ENCODE peak calls at places on chromosomes 4 and X, in six cellular contexts. E, P, B, M, I and C are unnamed samples.

GRCh38 chrX:153455571-153455970 is 9.7 kb upstream of the TREX2 start:
- DNase-seq in E (no peak), P (no peak), B (no peak), M (no peak), I (no peak), C (no peak)

GRCh38 chr4:41204400-41204978 is 9.9 kb downstream of the APBB2 start:
- DNase-seq in E (peak), P (no peak), B (no peak), M (no peak), I (no peak), C (no peak)

GRCh38 chrX:151919610-151920009 is 6.9 kb downstream of the MAGEA4 start:
- DNase-seq in E (no peak), P (no peak), B (no peak), M (no peak), I (no peak), C (no peak)

GRCh38 chr4:94446386-94446785 is 5.4 kb upstream of the PDLIM5 start:
- DNase-seq in E (peak), P (no peak), B (no peak), M (no peak), I (no peak), C (no peak)

GRCh38 chr4:180058731-180059215 is 2184.4 kb upstream of the TENM3 start:
- DNase-seq in E (no peak), P (peak), B (no peak), M (no peak), I (no peak), C (peak)

GRCh38 chr4:4249876-4250275 is 1.9 kb upstream of the TMEM128 start:
- DNase-seq in E (no peak), P (no peak), B (no peak), M (no peak), I (no peak), C (no peak)

GRCh38 chr4:101230806-101231426 is 116.4 kb downstream of the PPP3CA start:
- DNase-seq in E (no peak), P (no peak), B (no peak), M (no peak), I (no peak), C (no peak)

GRCh38 chr4:155190099-155190498 is 18.3 kb upstream of the NPY2R start:
- DNase-seq in E (no peak), P (no peak), B (no peak), M (no peak), I (no peak), C (no peak)

GRCh38 chr4:147984065-147984777 is 252.3 kb downstream of the ARHGAP10 start:
- DNase-seq in E (no peak), P (peak), B (no peak), M (no peak), I (no peak), C (no peak)

GRCh38 chr4:134780244-134780643 is 578.7 kb upstream of the PABPC4L start:
- DNase-seq in E (no peak), P (no peak), B (no peak), M (no peak), I (no peak), C (no peak)

GRCh38 chrX:96693407-96693806 is 8.8 kb downstream of the DIAPH2 start:
- DNase-seq in E (no peak), P (no peak), B (no peak), M (no peak), I (no peak), C (no peak)

GRCh38 chrX:16785247-16786138 is 773 bp upstream of the TXLNG start:
- DNase-seq in E (no peak), P (no peak), B (no peak), M (no peak), I (no peak), C (no peak)

GRCh38 chr4:127188847-127189246 is 443.9 kb upstream of the INTU start:
- DNase-seq in E (no peak), P (no peak), B (no peak), M (no peak), I (no peak), C (no peak)

GRCh38 chr4:22339491-22339890 is 176.4 kb downstream of the ADGRA3 start:
- DNase-seq in E (no peak), P (no peak), B (no peak), M (no peak), I (no peak), C (no peak)

GRCh38 chr4:1862055-1862911 is 6.3 kb upstream of the LETM1 start:
- DNase-seq in E (no peak), P (no peak), B (no peak), M (no peak), I (no peak), C (no peak)

GRCh38 chrX:68934421-68934820 is 105.6 kb downstream of the EFNB1 start:
- DNase-seq in E (no peak), P (no peak), B (no peak), M (no peak), I (no peak), C (no peak)

GRCh38 chr4:15837591-15837990 is 59.5 kb downstream of the CD38 start:
- DNase-seq in E (no peak), P (no peak), B (no peak), M (no peak), I (no peak), C (no peak)

GRCh38 chr4:143375326-143376073 is 38.8 kb downstream of the GAB1 start:
- DNase-seq in E (no peak), P (no peak), B (no peak), M (no peak), I (no peak), C (peak)

GRCh38 chrX:74232859-74233258 is 71.1 kb upstream of the ZCCHC13 start:
- DNase-seq in E (no peak), P (no peak), B (no peak), M (no peak), I (no peak), C (no peak)

GRCh38 chr4:68145261-68145660 is 15.6 kb upstream of the TMPRSS11F start:
- DNase-seq in E (no peak), P (no peak), B (no peak), M (no peak), I (no peak), C (no peak)

GRCh38 chr4:22237155-22237751 is 278.6 kb downstream of the ADGRA3 start:
- DNase-seq in E (no peak), P (no peak), B (no peak), M (peak), I (no peak), C (no peak)

GRCh38 chrX:46543441-46543840 is 1.8 kb downstream of the ZNF674 start:
- DNase-seq in E (no peak), P (no peak), B (no peak), M (no peak), I (no peak), C (no peak)

GRCh38 chr4:8393593-8394038 is 46.9 kb downstream of the ACOX3 start:
- DNase-seq in E (peak), P (peak), B (peak), M (no peak), I (peak), C (peak)

GRCh38 chr4:38728651-38729141 is 54.1 kb downstream of the TLR10 start:
- DNase-seq in E (no peak), P (no peak), B (no peak), M (no peak), I (no peak), C (no peak)

GRCh38 chrX:20001615-20002014 is 10.8 kb upstream of the BCLAF3 start:
- DNase-seq in E (no peak), P (no peak), B (no peak), M (no peak), I (no peak), C (no peak)

DNA sequence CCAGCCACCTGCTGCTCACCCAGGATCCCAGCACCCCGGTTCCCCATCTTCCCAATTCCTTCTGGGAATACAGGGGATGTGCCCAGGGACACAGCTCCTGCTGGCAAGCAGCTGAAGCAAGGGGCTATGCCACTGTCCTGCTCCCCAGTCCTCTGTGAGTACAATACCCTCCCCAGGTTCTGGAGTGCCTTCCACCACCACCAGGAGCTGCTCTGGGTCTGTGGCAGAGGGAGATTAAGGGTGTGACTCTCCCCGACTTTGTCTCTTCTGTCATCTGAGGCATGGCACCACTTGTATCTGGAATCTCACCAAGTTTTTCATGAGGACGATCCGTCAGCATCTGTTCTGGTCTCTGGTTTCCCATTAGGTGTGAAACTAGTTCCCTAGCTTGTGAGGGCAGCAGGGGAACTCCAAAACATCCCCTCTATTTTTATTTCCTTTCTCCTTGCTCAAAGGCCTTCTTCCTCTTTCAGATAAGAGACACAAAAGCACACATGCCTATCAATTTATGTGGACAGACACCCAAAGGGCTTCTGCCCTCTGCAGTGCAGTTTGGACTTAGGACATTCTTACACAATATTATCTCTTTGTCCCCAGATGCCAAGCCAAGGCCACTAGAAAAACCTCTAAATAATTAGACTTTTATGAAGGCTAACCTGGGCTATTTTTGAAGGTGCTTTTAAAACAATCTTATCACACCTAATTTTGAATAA is 26.8 kb downstream of the MGST2 start:
- DNase-seq in E (no peak), P (no peak), B (no peak), M (no peak), I (no peak), C (no peak)
- H3K27ac ChIP-seq in E (no peak), P (no peak), B (no peak), M (no peak), I (peak), C (no peak)

DNA sequence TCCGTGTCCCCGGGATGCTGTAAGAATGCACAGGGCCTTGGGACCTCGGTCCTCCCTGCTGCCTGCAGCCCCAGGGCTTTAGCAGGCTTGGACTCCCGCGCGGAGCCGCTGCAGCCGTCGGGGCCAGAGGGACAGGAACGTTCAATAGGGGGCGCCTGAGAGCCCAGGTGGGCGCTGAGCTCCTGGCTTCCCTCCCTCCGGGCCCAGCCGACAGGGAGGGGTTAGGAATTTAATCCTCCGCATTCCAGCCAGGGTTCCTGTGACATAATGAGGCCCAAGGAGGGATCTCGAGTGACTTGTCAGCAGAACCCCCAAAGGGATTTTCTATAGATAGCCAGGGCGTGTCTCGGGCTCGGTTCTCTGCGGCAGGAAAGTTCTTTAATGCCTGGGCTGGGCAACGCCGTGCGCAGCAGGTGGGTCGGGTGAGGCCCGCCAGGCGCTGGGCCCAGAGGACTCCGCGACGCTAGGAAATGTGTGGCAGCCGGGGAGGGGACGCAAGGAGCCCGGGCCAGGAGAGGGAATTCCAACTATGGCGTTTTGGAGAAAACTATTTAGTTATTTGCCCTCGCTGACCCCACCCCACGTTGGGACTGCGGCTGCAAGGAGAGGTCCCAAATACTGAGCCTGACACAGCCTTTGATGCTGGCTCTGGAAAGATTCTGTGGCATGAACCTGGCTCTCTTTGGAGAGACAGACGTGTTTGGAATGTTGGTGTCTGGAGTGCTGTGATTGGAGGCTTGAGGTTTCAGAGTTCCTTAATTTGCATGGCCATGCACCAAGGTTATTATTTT is 285.2 kb upstream of the GATB start:
- DNase-seq in E (peak), P (peak), B (no peak), M (no peak), I (no peak), C (no peak)
- H3K27ac ChIP-seq in E (no peak), P (no peak), B (no peak), M (no peak), I (peak), C (no peak)

DNA sequence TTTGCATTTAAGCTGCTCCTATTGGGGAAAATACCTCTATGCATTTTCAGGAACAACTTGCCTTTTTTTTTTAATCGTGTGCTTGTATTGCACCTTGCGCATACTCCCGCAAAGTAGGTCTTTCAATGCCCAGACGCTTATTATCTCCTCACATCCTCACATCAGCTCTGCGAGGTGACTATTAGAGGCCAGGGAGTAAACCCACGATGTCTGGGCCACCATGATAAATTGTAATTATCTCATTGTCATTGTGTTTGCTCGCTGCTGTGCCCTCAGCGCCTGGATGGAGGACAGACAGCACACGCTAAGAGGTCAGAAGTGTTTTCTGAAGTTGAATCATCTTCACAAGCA is 974 bp upstream of the RELL1 start:
- DNase-seq in E (no peak), P (no peak), B (no peak), M (no peak), I (no peak), C (no peak)
- H3K27ac ChIP-seq in E (no peak), P (peak), B (peak), M (no peak), I (peak), C (peak)

GRCh38 chr4:110088670-110089069 is 109.7 kb downstream of the ELOVL6 start:
- DNase-seq in E (no peak), P (no peak), B (no peak), M (no peak), I (no peak), C (no peak)

GRCh38 chr4:110091426-110091825 is 107.0 kb downstream of the ELOVL6 start:
- DNase-seq in E (peak), P (no peak), B (no peak), M (no peak), I (no peak), C (no peak)

GRCh38 chr4:110085131-110085530 is 113.3 kb downstream of the ELOVL6 start:
- DNase-seq in E (no peak), P (no peak), B (no peak), M (peak), I (no peak), C (no peak)

GRCh38 chr4:110084154-110084553 is 114.3 kb downstream of the ELOVL6 start:
- DNase-seq in E (no peak), P (no peak), B (no peak), M (no peak), I (no peak), C (no peak)

DNA sequence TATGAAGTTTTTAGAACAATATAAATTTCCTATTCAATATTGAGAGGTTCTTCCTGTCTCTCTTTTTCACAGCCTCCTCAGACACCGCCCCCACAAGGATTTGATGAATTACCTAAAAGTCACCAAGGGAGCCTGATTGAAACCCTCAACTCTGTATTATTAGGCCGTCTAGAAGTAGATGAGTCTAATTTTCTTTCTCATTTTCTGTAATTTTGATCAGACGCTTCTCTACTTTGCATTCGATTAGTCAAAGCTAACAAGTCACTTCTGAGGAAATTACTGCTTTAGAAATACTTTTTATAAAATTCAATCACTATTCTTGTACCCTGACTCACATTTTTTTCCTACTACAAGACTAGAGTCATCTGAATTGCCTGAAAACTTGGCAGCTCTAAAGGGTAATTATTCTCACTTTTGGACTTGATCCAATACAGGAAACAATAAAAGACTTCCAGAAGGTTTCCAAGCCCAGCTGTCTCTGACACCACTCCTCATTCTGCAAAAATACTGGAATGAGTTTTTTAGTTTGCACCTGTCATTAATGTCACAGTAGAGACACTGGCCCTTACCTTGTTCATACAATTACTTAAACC is 111.2 kb downstream of the ELOVL6 start:
- DNase-seq in E (peak), P (no peak), B (no peak), M (no peak), I (no peak), C (no peak)
- H3K27ac ChIP-seq in E (peak), P (no peak), B (no peak), M (no peak), I (no peak), C (no peak)

GRCh38 chr4:36133658-36134057 is 110.7 kb downstream of the ARAP2 start:
- DNase-seq in E (no peak), P (no peak), B (no peak), M (no peak), I (no peak), C (no peak)
- H3K27ac ChIP-seq in E (no peak), P (no peak), B (no peak), M (no peak), I (no peak), C (no peak)